ENCODE peak calls at places on chromosome 4, in five cellular contexts. One of them, this sample, is unnamed.

GRCh38 chr4:15655223-15656037 is at the start of gene FBXL5:
- DNase-seq in RKO: peak; percentile 85
- DNase-seq in naive B cell: peak; percentile 88
- DNase-seq in CD8-positive, alpha-beta memory T cell: peak; percentile 77
- DNase-seq in LoVo: peak; percentile 89
- DNase-seq in this sample: peak; percentile 96

GRCh38 chr4:48173055-48173991 is 39.3 kb upstream of the TXK start:
- DNase-seq in RKO: no peak
- DNase-seq in naive B cell: no peak
- DNase-seq in CD8-positive, alpha-beta memory T cell: no peak
- DNase-seq in LoVo: peak; percentile 33
- DNase-seq in this sample: no peak

GRCh38 chr4:185165605-185166063 is 22.6 kb downstream of the SLC25A4 start:
- DNase-seq in RKO: no peak
- DNase-seq in naive B cell: no peak
- DNase-seq in CD8-positive, alpha-beta memory T cell: no peak
- DNase-seq in LoVo: no peak
- DNase-seq in this sample: peak; percentile 36

GRCh38 chr4:159012381-159012780 is 90.5 kb upstream of the RAPGEF2 start:
- DNase-seq in RKO: no peak
- DNase-seq in naive B cell: no peak
- DNase-seq in CD8-positive, alpha-beta memory T cell: no peak
- DNase-seq in LoVo: peak; percentile 10
- DNase-seq in this sample: no peak

GRCh38 chr4:142452132-142452855 is 393.8 kb downstream of the INPP4B start:
- DNase-seq in RKO: no peak
- DNase-seq in naive B cell: no peak
- DNase-seq in CD8-positive, alpha-beta memory T cell: no peak
- DNase-seq in LoVo: no peak
- DNase-seq in this sample: no peak

GRCh38 chr4:74933562-74934015 is 673 bp downstream of the PARM1 start:
- DNase-seq in RKO: no peak
- DNase-seq in naive B cell: no peak
- DNase-seq in CD8-positive, alpha-beta memory T cell: no peak
- DNase-seq in LoVo: no peak
- DNase-seq in this sample: no peak

GRCh38 chr4:7206856-7207567 is 14.7 kb downstream of the SORCS2 start:
- DNase-seq in RKO: peak; percentile 21
- DNase-seq in naive B cell: no peak
- DNase-seq in CD8-positive, alpha-beta memory T cell: no peak
- DNase-seq in LoVo: no peak
- DNase-seq in this sample: peak; percentile 78

GRCh38 chr4:8283161-8283560 is 13.6 kb downstream of the HTRA3 start:
- DNase-seq in RKO: no peak
- DNase-seq in naive B cell: no peak
- DNase-seq in CD8-positive, alpha-beta memory T cell: no peak
- DNase-seq in LoVo: no peak
- DNase-seq in this sample: no peak

GRCh38 chr4:38132140-38132673 is 172.0 kb downstream of the PTTG2 start:
- DNase-seq in RKO: peak; percentile 9
- DNase-seq in naive B cell: peak; percentile 26
- DNase-seq in CD8-positive, alpha-beta memory T cell: peak; percentile 50
- DNase-seq in LoVo: peak; percentile 39
- DNase-seq in this sample: peak; percentile 78

GRCh38 chr4:25938251-25939186 is 24.5 kb downstream of the SMIM20 start:
- DNase-seq in RKO: peak; percentile 46
- DNase-seq in naive B cell: no peak
- DNase-seq in CD8-positive, alpha-beta memory T cell: no peak
- DNase-seq in LoVo: no peak
- DNase-seq in this sample: no peak

GRCh38 chr4:175927121-175927520 is 115.1 kb upstream of the GPM6A start:
- DNase-seq in RKO: no peak
- DNase-seq in naive B cell: no peak
- DNase-seq in CD8-positive, alpha-beta memory T cell: no peak
- DNase-seq in LoVo: no peak
- DNase-seq in this sample: no peak

GRCh38 chr4:145132521-145133098 is 34.5 kb downstream of the ABCE1 start:
- DNase-seq in RKO: no peak
- DNase-seq in naive B cell: peak; percentile 3
- DNase-seq in CD8-positive, alpha-beta memory T cell: no peak
- DNase-seq in LoVo: no peak
- DNase-seq in this sample: peak; percentile 9

GRCh38 chr4:3451956-3452355 is 10.2 kb downstream of the HGFAC start:
- DNase-seq in RKO: no peak
- DNase-seq in naive B cell: no peak
- DNase-seq in CD8-positive, alpha-beta memory T cell: no peak
- DNase-seq in LoVo: no peak
- DNase-seq in this sample: no peak

GRCh38 chr4:124262211-124263179 is 450.0 kb downstream of the ANKRD50 start:
- DNase-seq in RKO: peak; percentile 86
- DNase-seq in naive B cell: peak; percentile 33
- DNase-seq in CD8-positive, alpha-beta memory T cell: no peak
- DNase-seq in LoVo: peak; percentile 76
- DNase-seq in this sample: peak; percentile 92

GRCh38 chr4:147194107-147194506 is 248.4 kb upstream of the TTC29 start:
- DNase-seq in RKO: no peak
- DNase-seq in naive B cell: no peak
- DNase-seq in CD8-positive, alpha-beta memory T cell: no peak
- DNase-seq in LoVo: peak; percentile 7
- DNase-seq in this sample: peak; percentile 43

GRCh38 chr4:6278801-6279197 is 9.1 kb downstream of the WFS1 start:
- DNase-seq in RKO: no peak
- DNase-seq in naive B cell: no peak
- DNase-seq in CD8-positive, alpha-beta memory T cell: no peak
- DNase-seq in LoVo: no peak
- DNase-seq in this sample: no peak

GRCh38 chr4:40038972-40039371 is 17.7 kb upstream of the N4BP2 start:
- DNase-seq in RKO: peak; percentile 99
- DNase-seq in naive B cell: no peak
- DNase-seq in CD8-positive, alpha-beta memory T cell: no peak
- DNase-seq in LoVo: no peak
- DNase-seq in this sample: no peak

GRCh38 chr4:16969696-16970135 is 71.3 kb upstream of the LDB2 start:
- DNase-seq in RKO: no peak
- DNase-seq in naive B cell: no peak
- DNase-seq in CD8-positive, alpha-beta memory T cell: no peak
- DNase-seq in LoVo: no peak
- DNase-seq in this sample: no peak

GRCh38 chr4:69044247-69044646 is 52.0 kb upstream of the UGT2B7 start:
- DNase-seq in RKO: no peak
- DNase-seq in naive B cell: no peak
- DNase-seq in CD8-positive, alpha-beta memory T cell: no peak
- DNase-seq in LoVo: no peak
- DNase-seq in this sample: no peak

GRCh38 chr4:107449611-107450369 is 270.2 kb downstream of the PAPSS1 start:
- DNase-seq in RKO: no peak
- DNase-seq in naive B cell: no peak
- DNase-seq in CD8-positive, alpha-beta memory T cell: no peak
- DNase-seq in LoVo: peak; percentile 2
- DNase-seq in this sample: peak; percentile 20

GRCh38 chr4:7458477-7458876 is 23.7 kb upstream of the PSAPL1 start:
- DNase-seq in RKO: no peak
- DNase-seq in naive B cell: no peak
- DNase-seq in CD8-positive, alpha-beta memory T cell: no peak
- DNase-seq in LoVo: no peak
- DNase-seq in this sample: no peak

GRCh38 chr4:54913751-54914526 is 211.5 kb downstream of the KDR start:
- DNase-seq in RKO: no peak
- DNase-seq in naive B cell: no peak
- DNase-seq in CD8-positive, alpha-beta memory T cell: no peak
- DNase-seq in LoVo: peak; percentile 19
- DNase-seq in this sample: peak; percentile 34

GRCh38 chr4:3291411-3291968 is 1.3 kb upstream of the RGS12 start:
- DNase-seq in RKO: peak; percentile 31
- DNase-seq in naive B cell: no peak
- DNase-seq in CD8-positive, alpha-beta memory T cell: no peak
- DNase-seq in LoVo: peak; percentile 61
- DNase-seq in this sample: peak; percentile 54

GRCh38 chr4:168437192-168437938 is 42.9 kb downstream of the DDX60L start:
- DNase-seq in RKO: peak; percentile 59
- DNase-seq in naive B cell: no peak
- DNase-seq in CD8-positive, alpha-beta memory T cell: no peak
- DNase-seq in LoVo: no peak
- DNase-seq in this sample: no peak

This sample was measured in left kidney.